ENCODE peak calls at places on chromosome 14, in five cellular contexts. L is nephron progenitor cell; T is CD4-positive, alpha-beta T cell; M is uterus; S is hepatocyte. V is an unnamed sample.

GRCh38 chr14:97513891-97514290 is 716.7 kb downstream of the VRK1 start:
- DNase-seq in L (no peak), T (no peak), M (no peak), S (no peak), V (no peak)

GRCh38 chr14:104100171-104101085 is 14.9 kb downstream of the ASPG start:
- DNase-seq in L (peak; percentile 1), T (no peak), M (no peak), S (no peak), V (no peak)

GRCh38 chr14:104301731-104302460 is 163.5 kb downstream of the KIF26A start:
- DNase-seq in L (no peak), T (no peak), M (no peak), S (no peak), V (no peak)

GRCh38 chr14:90419200-90419599 is 22.4 kb downstream of the CALM1 start:
- DNase-seq in L (no peak), T (no peak), M (peak; percentile 87), S (peak; percentile 78), V (peak; percentile 89)

GRCh38 chr14:98501836-98502235 is 770.2 kb downstream of the BCL11B start:
- DNase-seq in L (no peak), T (no peak), M (no peak), S (no peak), V (no peak)

GRCh38 chr14:69321601-69322330 is 61.8 kb downstream of the GALNT16 start:
- DNase-seq in L (no peak), T (no peak), M (peak; percentile 11), S (no peak), V (no peak)

GRCh38 chr14:51653096-51653814 is 1.5 kb downstream of the FRMD6 start:
- DNase-seq in L (no peak), T (no peak), M (no peak), S (peak; percentile 47), V (peak; percentile 14)

GRCh38 chr14:104782823-104783170 is 12.8 kb downstream of the AKT1 start:
- DNase-seq in L (no peak), T (no peak), M (no peak), S (no peak), V (no peak)

GRCh38 chr14:101884537-101885253 is 79.7 kb upstream of the DYNC1H1 start:
- DNase-seq in L (no peak), T (no peak), M (no peak), S (no peak), V (no peak)

GRCh38 chr14:78448483-78449094 is 278.4 kb downstream of the NRXN3 start:
- DNase-seq in L (peak; percentile 71), T (no peak), M (no peak), S (peak; percentile 59), V (peak; percentile 68)

GRCh38 chr14:103136388-103137271 is 13.4 kb downstream of the TNFAIP2 start:
- DNase-seq in L (no peak), T (no peak), M (peak; percentile 69), S (peak; percentile 85), V (no peak)

GRCh38 chr14:66069830-66070541 is 416.2 kb upstream of the CCDC196 start:
- DNase-seq in L (no peak), T (no peak), M (no peak), S (no peak), V (no peak)

GRCh38 chr14:40074169-40074568 is 641.9 kb upstream of the FBXO33 start:
- DNase-seq in L (no peak), T (no peak), M (no peak), S (no peak), V (no peak)

GRCh38 chr14:68795602-68796417 is 2.9 kb upstream of the ZFP36L1 start:
- DNase-seq in L (peak; percentile 77), T (peak; percentile 75), M (peak; percentile 86), S (peak; percentile 92), V (peak; percentile 91)

GRCh38 chr14:79037593-79037992 is 867.4 kb downstream of the NRXN3 start:
- DNase-seq in L (no peak), T (no peak), M (no peak), S (peak; percentile 7), V (no peak)

GRCh38 chr14:61365667-61366194 is 44.4 kb downstream of the PRKCH start:
- DNase-seq in L (no peak), T (no peak), M (no peak), S (no peak), V (no peak)

GRCh38 chr14:93954900-93955891 is 21.2 kb downstream of the ASB2 start:
- DNase-seq in L (no peak), T (peak; percentile 25), M (no peak), S (no peak), V (no peak)

GRCh38 chr14:46788994-46789393 is 137.4 kb upstream of the RPL10L start:
- DNase-seq in L (no peak), T (no peak), M (no peak), S (no peak), V (no peak)

GRCh38 chr14:102591372-102591943 is 991 bp upstream of the RCOR1 start:
- DNase-seq in L (peak; percentile 43), T (no peak), M (peak; percentile 61), S (peak; percentile 56), V (peak; percentile 25)

GRCh38 chr14:104295681-104296387 is 157.4 kb downstream of the KIF26A start:
- DNase-seq in L (no peak), T (no peak), M (no peak), S (no peak), V (no peak)

GRCh38 chr14:50920482-50921225 is 23.6 kb downstream of the PYGL start:
- DNase-seq in L (peak; percentile 16), T (no peak), M (no peak), S (no peak), V (no peak)

GRCh38 chr14:74712499-74713394 is at the start of the genes AREL1 and FCF1:
- DNase-seq in L (peak; percentile 80), T (peak; percentile 62), M (peak; percentile 79), S (peak; percentile 93), V (peak; percentile 80)

GRCh38 chr14:92938890-92939671 is 16.1 kb downstream of the CHGA start:
- DNase-seq in L (no peak), T (no peak), M (no peak), S (no peak), V (no peak)

GRCh38 chr14:50233335-50234250 is 2.2 kb upstream of the SOS2 start:
- DNase-seq in L (no peak), T (no peak), M (no peak), S (no peak), V (no peak)

GRCh38 chr14:94404561-94404960 is 16.2 kb upstream of the SERPINA1 start:
- DNase-seq in L (no peak), T (no peak), M (no peak), S (no peak), V (no peak)

GRCh38 chr14:103339561-103339960 is 5.5 kb downstream of the EIF5 start:
- DNase-seq in L (no peak), T (no peak), M (no peak), S (no peak), V (no peak)

GRCh38 chr14:59199614-59200013 is 11.1 kb downstream of the DAAM1 start:
- DNase-seq in L (no peak), T (no peak), M (no peak), S (no peak), V (no peak)

GRCh38 chr14:87391066-87391465 is 601.9 kb downstream of the GALC start:
- DNase-seq in L (no peak), T (no peak), M (no peak), S (no peak), V (no peak)

GRCh38 chr14:61812347-61813100 is 50.3 kb downstream of the SNAPC1 start:
- DNase-seq in L (peak; percentile 67), T (no peak), M (no peak), S (peak; percentile 32), V (peak; percentile 22)

GRCh38 chr14:68552597-68552996 is 240.3 kb downstream of the ZFP36L1 start:
- DNase-seq in L (no peak), T (no peak), M (no peak), S (no peak), V (no peak)

GRCh38 chr14:25537846-25538455 is 488.0 kb upstream of the STXBP6 start:
- DNase-seq in L (peak; percentile 64), T (no peak), M (no peak), S (peak; percentile 68), V (no peak)

DNA sequence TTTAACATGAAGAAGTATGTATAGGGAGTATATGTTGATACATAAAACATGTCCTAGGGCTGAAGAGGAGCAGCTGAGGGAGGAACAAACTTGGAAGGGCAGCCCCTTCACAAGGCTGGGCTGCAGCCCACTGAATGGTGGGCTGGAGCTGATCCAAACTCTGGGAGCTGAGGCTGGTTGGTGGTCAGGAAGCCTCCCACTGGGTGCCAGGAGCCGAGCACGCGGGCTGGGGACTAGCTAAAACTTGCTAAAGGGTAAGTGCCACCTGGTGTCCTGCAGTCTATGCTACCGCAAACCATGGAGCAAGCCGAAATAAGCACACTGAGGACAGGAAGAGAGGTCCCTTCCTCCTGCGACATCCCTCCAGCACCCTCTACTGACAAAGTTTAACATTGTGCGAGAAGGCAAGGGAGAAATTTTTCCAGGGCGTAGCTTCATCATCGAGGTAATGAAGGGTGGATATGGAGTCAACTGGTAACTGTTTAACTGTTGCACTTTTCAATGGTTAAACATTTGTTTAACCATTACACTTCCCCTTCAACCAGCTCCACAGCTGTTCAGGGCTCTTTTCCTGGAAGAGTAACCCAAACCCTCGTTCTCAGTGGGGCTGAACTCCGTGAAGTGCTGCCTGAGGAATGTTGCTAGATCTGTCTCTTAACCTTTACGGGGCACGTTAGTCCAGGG is 42.2 kb downstream of the EGLN3 start:
- DNase-seq in L (no peak), T (no peak), M (no peak), S (peak; percentile 23), V (no peak)
- TF ChIP-seq CTCF in L (no peak), T (no peak), M (no peak), S (peak; percentile 29), V (no peak)

DNA sequence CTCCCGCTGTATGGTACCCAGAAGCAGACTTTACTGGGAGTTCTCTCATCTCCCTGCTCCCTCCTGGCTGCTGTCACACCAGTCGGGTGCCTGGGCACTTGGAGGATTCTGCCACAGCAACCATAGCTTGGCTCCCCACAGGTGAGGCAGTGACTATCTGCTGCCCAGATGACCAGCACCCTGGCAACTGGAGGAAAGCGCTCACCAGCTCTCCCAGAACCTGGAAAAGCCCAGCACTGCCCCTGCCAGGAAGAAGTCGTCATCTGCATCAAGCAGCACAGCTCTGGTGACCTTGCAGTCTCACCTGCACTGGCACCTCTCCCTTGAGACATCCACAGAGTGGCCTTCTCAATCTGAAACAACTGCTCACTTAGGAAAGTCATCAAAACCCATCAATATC is 31.9 kb upstream of the TC2N start:
- DNase-seq in L (no peak), T (no peak), M (no peak), S (no peak), V (peak; percentile 27)
- TF ChIP-seq CTCF in L (no peak), T (no peak), M (no peak), S (no peak), V (no peak)

GRCh38 chr14:73461478-73462077 is 3.2 kb upstream of the NUMB start:
- DNase-seq in L (no peak), T (no peak), M (no peak), S (no peak), V (no peak)

GRCh38 chr14:73460691-73461127 is 2.4 kb upstream of the NUMB start:
- DNase-seq in L (no peak), T (no peak), M (no peak), S (no peak), V (no peak)

GRCh38 chr14:73462078-73462715 is 3.9 kb upstream of the NUMB start:
- DNase-seq in L (no peak), T (no peak), M (peak; percentile 26), S (peak; percentile 83), V (peak; percentile 80)

GRCh38 chr14:73463411-73463810 is 5.1 kb upstream of the NUMB start:
- DNase-seq in L (no peak), T (no peak), M (no peak), S (peak; percentile 41), V (no peak)

GRCh38 chr14:73462815-73463214 is 4.5 kb upstream of the NUMB start:
- DNase-seq in L (no peak), T (no peak), M (no peak), S (no peak), V (no peak)
- TF ChIP-seq CTCF in L (no peak), T (no peak), M (no peak), S (no peak), V (no peak)

GRCh38 chr14:100666403-100666802 is 60.3 kb upstream of the DLK1 start:
- DNase-seq in L (no peak), T (no peak), M (no peak), S (peak; percentile 14), V (no peak)
- TF ChIP-seq CTCF in L (no peak), T (no peak), M (no peak), S (no peak), V (no peak)